ENCODE peak calls at places on chromosomes 3 and 15, in seven cellular contexts. S is breast epithelium, O is A673, L is body of pancreas, J is left ventricle myocardium inferior, U is pancreas, Q is H9. F is an unnamed sample. For H3K4me1, the result is how much of the 10 kb centered on the place peaks cover.

GRCh38 chr15:43230640-43231115 is 9.9 kb upstream of the EPB42 start:
- DNase-seq in J (no peak), L (peak), O (no peak), S (no peak), Q (no peak), U (no peak), F (no peak)

GRCh38 chr3:170220871-170221270 is 1.4 kb upstream of the PRKCI start:
- DNase-seq in Q (no peak), S (no peak), O (no peak), U (no peak), J (no peak), L (no peak), F (no peak)

GRCh38 chr15:95646484-95646883 is 684.0 kb upstream of the NR2F2 start:
- DNase-seq in O (no peak), L (no peak), Q (no peak), J (no peak), S (no peak), U (no peak), F (no peak)

GRCh38 chr3:140276698-140277097 is 341.7 kb downstream of the CLSTN2 start:
- DNase-seq in S (no peak), L (peak), U (no peak), O (peak), Q (peak), J (no peak), F (no peak)

GRCh38 chr3:83877909-83878308 is 1080.9 kb upstream of the CADM2 start:
- DNase-seq in Q (no peak), L (no peak), S (no peak), U (no peak), J (no peak), O (no peak), F (no peak)

GRCh38 chr3:138066383-138066782 is 49.0 kb downstream of the DZIP1L start:
- DNase-seq in L (no peak), Q (no peak), J (no peak), U (no peak), O (no peak), S (no peak), F (no peak)

GRCh38 chr15:97904196-97904572 is 56.3 kb upstream of the ARRDC4 start:
- DNase-seq in O (peak), J (peak), U (peak), S (peak), L (peak), Q (peak), F (peak)

GRCh38 chr3:61562042-61562809 is 855 bp downstream of the PTPRG start:
- DNase-seq in L (peak), U (peak), S (no peak), J (peak), Q (no peak), O (no peak), F (no peak)

GRCh38 chr3:126340081-126340511 is 17.1 kb downstream of the KLF15 start:
- DNase-seq in L (peak), S (no peak), Q (no peak), O (no peak), U (peak), J (peak), F (no peak)

GRCh38 chr15:65326844-65327243 is 22.4 kb downstream of the RNU5B-1 start:
- DNase-seq in U (no peak), L (no peak), S (no peak), J (no peak), Q (no peak), O (no peak), F (no peak)

GRCh38 chr3:98901032-98901464 is 447 bp downstream of the DCBLD2 start:
- DNase-seq in L (peak), U (peak), O (peak), S (peak), Q (peak), J (peak), F (peak)

GRCh38 chr3:57015912-57016311 is 44.6 kb upstream of the SPATA12 start:
- DNase-seq in Q (no peak), L (no peak), J (no peak), U (no peak), S (no peak), O (no peak), F (no peak)

GRCh38 chr3:8441969-8442559 is 59.6 kb upstream of the LMCD1 start:
- DNase-seq in U (no peak), Q (peak), O (peak), J (no peak), L (no peak), S (no peak), F (no peak)

GRCh38 chr15:85777291-85778106 is 17.2 kb downstream of the KLHL25 start:
- DNase-seq in O (no peak), J (no peak), S (no peak), U (no peak), Q (no peak), L (no peak), F (no peak)

GRCh38 chr3:69201658-69202057 is 79.3 kb upstream of the LMOD3 start:
- DNase-seq in Q (no peak), L (no peak), O (no peak), S (no peak), J (no peak), U (no peak), F (no peak)

GRCh38 chr3:9808345-9809037 is 1.6 kb upstream of the TTLL3 start:
- DNase-seq in S (no peak), Q (peak), J (no peak), O (peak), U (no peak), L (peak), F (no peak)

GRCh38 chr3:196991581-196992460 is 23.2 kb upstream of the PIGZ start:
- DNase-seq in U (peak), J (peak), O (no peak), S (no peak), Q (peak), L (no peak), F (no peak)

GRCh38 chr3:190024912-190025311 is 95.8 kb downstream of the P3H2 start:
- DNase-seq in J (no peak), Q (no peak), U (no peak), L (no peak), S (no peak), O (peak), F (no peak)

GRCh38 chr3:29153811-29154210 is 127.1 kb upstream of the RBMS3 start:
- DNase-seq in Q (no peak), S (no peak), J (no peak), O (no peak), U (no peak), L (no peak), F (no peak)

GRCh38 chr3:59442056-59442455 is 392.2 kb upstream of the CFAP20DC start:
- DNase-seq in O (no peak), S (no peak), L (no peak), U (no peak), Q (no peak), J (no peak), F (no peak)

GRCh38 chr15:50280271-50280670 is 14.7 kb upstream of the HDC start:
- DNase-seq in J (no peak), U (no peak), Q (no peak), L (no peak), O (no peak), S (no peak), F (no peak)

GRCh38 chr15:22981336-22981840 is 1.2 kb upstream of the CYFIP1 start:
- DNase-seq in U (no peak), Q (no peak), S (no peak), O (no peak), J (no peak), L (no peak), F (no peak)

GRCh38 chr3:171309906-171310359 is 150.3 kb downstream of the TNIK start:
- DNase-seq in J (no peak), L (no peak), O (no peak), Q (no peak), S (no peak), U (no peak), F (no peak)

GRCh38 chr3:160677459-160677901 is 520 bp downstream of the ARL14 start:
- DNase-seq in Q (no peak), L (peak), U (no peak), S (no peak), J (no peak), O (peak), F (no peak)

GRCh38 chr15:53323197-53323596 is 436.3 kb downstream of the WDR72 start:
- DNase-seq in O (no peak), Q (no peak), S (no peak), J (no peak), U (no peak), L (no peak), F (no peak)

GRCh38 chr3:135889417-135889816 is 76.1 kb upstream of the PPP2R3A start:
- DNase-seq in S (no peak), J (no peak), Q (no peak), U (no peak), L (no peak), O (no peak), F (no peak)

GRCh38 chr3:144189044-144189443 is 217.4 kb downstream of the DIPK2A start:
- DNase-seq in L (no peak), U (no peak), J (no peak), O (peak), S (no peak), Q (no peak), F (no peak)

GRCh38 chr15:72342385-72342784 is 22.4 kb upstream of the CELF6 start:
- DNase-seq in U (no peak), O (peak), Q (peak), S (no peak), J (no peak), L (peak), F (no peak)

GRCh38 chr15:99631256-99631655 is 65.5 kb downstream of the MEF2A start:
- DNase-seq in S (no peak), U (no peak), O (peak), Q (no peak), L (no peak), J (no peak), F (no peak)

GRCh38 chr3:30492581-30493192 is 113.7 kb upstream of the TGFBR2 start:
- DNase-seq in U (no peak), Q (no peak), O (no peak), J (no peak), L (no peak), S (no peak), F (no peak)

GRCh38 chr3:25938566-25939325 is 148.9 kb downstream of the OXSM start:
- DNase-seq in O (no peak), L (no peak), Q (no peak), S (no peak), J (no peak), U (no peak), F (no peak)

GRCh38 chr15:49664706-49665105 is 43.9 kb downstream of the DTWD1 start:
- DNase-seq in L (no peak), U (no peak), S (no peak), O (no peak), Q (no peak), J (no peak), F (no peak)

GRCh38 chr3:5464684-5465083 is 277.2 kb downstream of the EDEM1 start:
- DNase-seq in O (no peak), Q (no peak), J (no peak), L (no peak), S (no peak), U (no peak), F (no peak)

GRCh38 chr3:195255571-195256501 is 15.1 kb downstream of the XXYLT1 start:
- DNase-seq in S (no peak), O (peak), L (no peak), J (no peak), Q (no peak), U (no peak), F (no peak)

GRCh38 chr3:195255176-195255500 is 15.8 kb downstream of the XXYLT1 start:
- DNase-seq in U (no peak), J (no peak), O (no peak), L (no peak), S (no peak), Q (no peak), F (no peak)

GRCh38 chr3:195257454-195258448 is 13.2 kb downstream of the XXYLT1 start:
- DNase-seq in S (no peak), U (no peak), O (peak), Q (no peak), J (no peak), L (no peak), F (no peak)

GRCh38 chr3:195258449-195259145 is 12.4 kb downstream of the XXYLT1 start:
- DNase-seq in O (no peak), J (no peak), L (no peak), U (no peak), Q (no peak), S (no peak), F (no peak)

DNA sequence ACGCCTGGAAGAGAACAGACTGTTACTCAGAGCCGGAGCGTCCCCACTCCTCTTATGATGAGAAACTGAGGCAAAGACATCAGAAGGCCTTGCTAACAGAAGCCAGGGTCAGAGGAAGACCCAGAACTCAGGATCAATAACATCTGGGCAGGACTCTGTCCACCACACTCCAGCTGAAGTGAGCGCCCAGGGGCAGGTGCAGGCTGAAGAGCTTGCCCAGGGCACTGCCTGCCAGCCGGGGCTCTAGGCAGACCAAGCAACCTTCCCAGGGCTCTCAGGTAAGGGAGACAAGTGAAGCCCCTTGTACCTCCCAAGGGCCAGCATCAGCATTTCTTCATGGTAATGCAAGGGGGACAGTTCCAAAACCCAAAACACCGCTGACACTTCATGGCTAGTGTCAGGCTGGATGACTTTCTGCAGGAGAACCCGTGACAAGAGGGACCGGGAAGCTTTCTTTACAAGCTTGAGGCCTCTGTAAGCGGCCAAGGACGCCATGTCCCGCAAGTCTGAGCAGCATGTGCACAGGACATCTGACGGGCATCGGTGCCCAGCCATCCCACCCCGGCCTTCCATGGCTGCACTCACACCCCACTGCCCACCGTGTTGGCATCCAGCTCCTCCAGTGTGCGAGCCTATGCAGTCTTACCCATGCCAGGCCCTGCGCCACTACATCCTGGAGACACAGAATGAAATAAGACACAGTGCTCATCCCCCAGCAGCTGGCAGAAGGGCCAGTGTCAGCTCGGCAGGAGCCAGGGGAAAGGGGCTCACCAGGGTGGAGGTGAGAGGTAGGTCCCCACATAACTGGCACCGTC is 14.1 kb downstream of the XXYLT1 start:
- DNase-seq in L (no peak), O (no peak), J (no peak), U (no peak), Q (no peak), S (no peak), F (no peak)
- H3K4me1 ChIP-seq in L (under half), O (half or more), J (under half), U (under half), Q (under half), S (under half), F (under half)

GRCh38 chr3:18743761-18744160 is 318.6 kb upstream of the SATB1 start:
- DNase-seq in U (no peak), L (no peak), S (no peak), O (no peak), J (no peak), Q (no peak), F (no peak)

GRCh38 chr3:18740631-18741583 is 315.8 kb upstream of the SATB1 start:
- DNase-seq in Q (no peak), S (no peak), U (no peak), O (no peak), J (no peak), L (no peak), F (peak)

GRCh38 chr3:18747383-18747782 is 322.2 kb upstream of the SATB1 start:
- DNase-seq in U (no peak), S (no peak), L (peak), J (no peak), Q (no peak), O (no peak), F (no peak)

GRCh38 chr3:18744472-18744871 is 319.3 kb upstream of the SATB1 start:
- DNase-seq in U (no peak), O (no peak), Q (no peak), L (no peak), S (no peak), J (no peak), F (no peak)

GRCh38 chr3:18745472-18745871 is 320.3 kb upstream of the SATB1 start:
- DNase-seq in J (no peak), O (no peak), Q (no peak), L (no peak), U (no peak), S (no peak), F (no peak)
- H3K4me1 ChIP-seq in J (under half), O (under half), Q (under half), L (under half), U (under half), S (under half), F (under half)

GRCh38 chr3:187935623-187936156 is 190.4 kb upstream of the BCL6 start:
- DNase-seq in U (no peak), J (no peak), S (no peak), O (no peak), Q (no peak), L (no peak), F (no peak)
- H3K4me1 ChIP-seq in U (under half), J (under half), S (under half), O (under half), Q (under half), L (under half), F (under half)

DNA sequence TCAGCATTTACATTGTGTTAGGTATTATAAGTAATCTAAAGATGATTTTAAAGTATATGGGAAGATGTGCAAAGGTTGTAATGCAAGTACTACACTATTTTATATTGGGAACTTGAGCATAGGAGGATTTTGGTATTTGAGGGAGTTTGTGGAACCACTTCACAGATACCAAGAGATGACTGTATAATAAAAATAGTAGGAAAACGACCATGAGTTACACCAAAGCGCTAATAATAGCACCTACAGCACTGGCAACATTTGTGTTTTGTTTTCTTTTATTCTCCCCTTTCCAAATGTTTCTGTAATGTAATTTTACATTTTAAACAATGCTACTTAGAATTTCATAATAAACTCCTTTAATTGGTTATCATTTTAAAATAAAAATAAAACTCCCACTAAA is 10.5 kb downstream of the CNBP start:
- DNase-seq in O (no peak), J (no peak), U (no peak), Q (no peak), S (no peak), L (no peak), F (no peak)
- H3K4me1 ChIP-seq in O (under half), J (half or more), U (under half), Q (under half), S (under half), L (half or more), F (under half)

GRCh38 chr3:139095803-139096466 is 51.2 kb upstream of the PRR23C start:
- DNase-seq in S (no peak), O (no peak), Q (no peak), L (no peak), U (no peak), J (no peak), F (no peak)

GRCh38 chr3:139093840-139094239 is 49.1 kb upstream of the PRR23C start:
- DNase-seq in O (no peak), J (no peak), Q (no peak), L (no peak), U (no peak), S (no peak), F (no peak)

GRCh38 chr3:139098391-139098790 is 53.7 kb upstream of the PRR23C start:
- DNase-seq in S (no peak), L (no peak), J (no peak), U (no peak), O (no peak), Q (no peak), F (no peak)

GRCh38 chr3:139099968-139100817 is 55.5 kb upstream of the PRR23C start:
- DNase-seq in Q (no peak), O (no peak), L (no peak), S (no peak), U (no peak), J (no peak), F (no peak)

GRCh38 chr3:139096670-139097069 is 52.0 kb upstream of the PRR23C start:
- DNase-seq in L (no peak), J (no peak), O (no peak), S (no peak), Q (no peak), U (no peak), F (no peak)
- H3K4me1 ChIP-seq in L (under half), J (under half), O (under half), S (under half), Q (under half), U (under half), F (under half)

DNA sequence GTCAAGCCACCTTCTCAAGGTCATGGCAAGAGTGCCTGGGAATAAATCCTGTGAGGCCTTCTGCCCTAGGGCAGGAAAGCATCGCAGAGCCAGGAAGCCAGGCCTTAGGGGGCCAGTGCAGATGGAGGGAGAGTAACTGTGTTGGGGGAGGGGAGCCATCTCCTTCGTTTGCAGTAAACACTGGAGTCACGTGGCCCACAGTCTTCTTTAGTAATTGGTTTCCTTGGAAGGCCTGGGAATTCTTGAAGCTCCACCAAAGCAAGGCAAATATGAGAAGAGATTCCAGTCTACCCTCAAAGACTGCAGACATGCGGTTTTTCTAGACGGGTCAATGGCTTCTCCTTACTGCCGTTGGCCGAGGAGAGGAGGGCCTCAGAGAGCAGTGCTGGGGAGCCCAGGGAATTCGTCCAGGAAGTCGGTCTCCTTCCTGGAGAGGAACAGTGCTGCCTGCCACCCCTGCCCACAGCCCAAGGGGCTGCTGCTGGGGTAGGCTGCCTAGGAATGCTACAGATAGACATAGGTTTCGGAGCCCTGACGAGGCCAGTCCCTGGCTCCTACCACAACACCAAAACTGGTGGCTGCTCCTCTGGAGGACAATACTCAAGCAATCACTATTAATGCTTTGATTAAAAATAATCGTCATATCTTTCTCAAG is 30.6 kb downstream of the ANP32A start:
- DNase-seq in U (no peak), S (no peak), Q (peak), L (peak), J (no peak), O (peak), F (no peak)
- H3K4me1 ChIP-seq in U (half or more), S (half or more), Q (under half), L (half or more), J (half or more), O (under half), F (under half)